ENCODE peak calls at places on chromosomes 3 and 15, in ten cellular contexts. T is ovary, W is breast epithelium, Q is suprapubic skin, H is endothelial cell of umbilical vein, C is brain microvascular endothelial cell, A is heart left ventricle, F is psoas muscle, X is transverse colon, D is hepatocyte. P is an unnamed sample. For H3K36me3, the result is how much of the 10 kb centered on the place peaks cover.

GRCh38 chr3:24471480-24471879 is 23.2 kb downstream of the THRB start:
- DNase-seq in C (no peak), X (no peak), F (no peak), T (no peak), W (no peak), A (no peak), Q (no peak), D (no peak), H (no peak), P (no peak)

GRCh38 chr3:192494176-192494575 is 233.2 kb downstream of the FGF12 start:
- DNase-seq in D (no peak), Q (no peak), W (no peak), X (no peak), F (no peak), T (no peak), H (peak), C (no peak), A (no peak), P (no peak)

GRCh38 chr3:152797751-152798432 is 37.0 kb upstream of the P2RY1 start:
- DNase-seq in X (no peak), H (peak), C (no peak), A (no peak), D (no peak), W (no peak), T (no peak), Q (no peak), F (no peak), P (no peak)

GRCh38 chr3:123660900-123661299 is 76.0 kb upstream of the HACD2 start:
- DNase-seq in X (peak), A (peak), H (peak), F (peak), D (peak), T (peak), W (peak), Q (peak), C (peak), P (peak)

GRCh38 chr3:129230311-129231019 is 18.9 kb upstream of the COPG1 start:
- DNase-seq in H (peak), C (peak), Q (no peak), A (peak), F (no peak), X (no peak), D (no peak), W (no peak), T (no peak), P (no peak)

GRCh38 chr15:61831505-61831921 is 228.7 kb downstream of the VPS13C start:
- DNase-seq in A (no peak), H (no peak), W (no peak), Q (no peak), X (no peak), C (no peak), T (no peak), F (no peak), D (no peak), P (no peak)

GRCh38 chr15:28116521-28117488 is 17.7 kb upstream of the OCA2 start:
- DNase-seq in X (no peak), H (no peak), C (no peak), Q (peak), A (no peak), W (no peak), D (no peak), F (no peak), T (no peak), P (no peak)

GRCh38 chr15:92355307-92355706 is 38.4 kb upstream of the ST8SIA2 start:
- DNase-seq in Q (no peak), X (no peak), T (no peak), F (no peak), D (no peak), C (no peak), W (no peak), H (no peak), A (no peak), P (no peak)

GRCh38 chr15:66963710-66964109 is 101.7 kb upstream of the SMAD3 start:
- DNase-seq in C (no peak), Q (no peak), A (no peak), H (no peak), T (no peak), X (no peak), D (no peak), F (no peak), W (no peak), P (no peak)

GRCh38 chr3:12138044-12138443 is 20.7 kb downstream of the TIMP4 start:
- DNase-seq in Q (peak), C (no peak), D (no peak), A (no peak), H (peak), W (no peak), T (no peak), F (no peak), X (peak), P (no peak)

GRCh38 chr3:194871864-194872668 is 186.4 kb downstream of the FAM43A start:
- DNase-seq in C (peak), W (no peak), F (peak), T (no peak), A (no peak), Q (peak), D (no peak), X (peak), H (no peak), P (peak)

GRCh38 chr3:164351126-164351525 is 727.2 kb downstream of the SI start:
- DNase-seq in T (no peak), X (no peak), C (no peak), W (no peak), H (no peak), A (no peak), D (no peak), F (no peak), Q (no peak), P (no peak)

GRCh38 chr3:186425788-186426730 is 64.0 kb upstream of the DGKG start:
- DNase-seq in H (no peak), T (no peak), C (peak), A (no peak), W (no peak), Q (no peak), D (peak), X (no peak), F (no peak), P (no peak)

GRCh38 chr3:38124324-38125122 is 12.4 kb downstream of the ACAA1 start:
- DNase-seq in X (no peak), H (no peak), A (no peak), F (no peak), D (no peak), Q (peak), T (no peak), W (peak), C (no peak), P (no peak)
- H3K36me3 ChIP-seq in X (under half), H (under half), A (half or more), F (under half), D (under half), Q (half or more), T (under half), W (under half), C (half or more), P (under half)

GRCh38 chr3:105367406-105368213 is 901 bp downstream of the ALCAM start:
- DNase-seq in T (peak), C (peak), W (peak), F (peak), H (peak), Q (peak), X (peak), D (peak), A (peak), P (peak)
- TF ChIP-seq CTCF in T (no peak), C (peak), W (no peak), F (no peak), H (no peak), Q (no peak), X (peak), D (no peak), A (no peak), P (no peak)

GRCh38 chr15:89248584-89248983 is 4.8 kb downstream of the FANCI start:
- DNase-seq in D (no peak), W (no peak), Q (no peak), A (no peak), H (no peak), F (no peak), X (no peak), C (no peak), T (no peak), P (no peak)
- H3K36me3 ChIP-seq in D (under half), W (under half), Q (under half), A (under half), H (under half), F (under half), X (under half), C (under half), T (under half), P (under half)

GRCh38 chr15:89030311-89030710 is 57.9 kb upstream of the ABHD2 start:
- DNase-seq in X (no peak), W (no peak), F (no peak), D (no peak), A (no peak), Q (no peak), T (no peak), H (no peak), C (no peak), P (no peak)

GRCh38 chr15:89035658-89036057 is 52.6 kb upstream of the ABHD2 start:
- DNase-seq in X (no peak), T (no peak), Q (no peak), H (no peak), W (no peak), F (no peak), D (no peak), A (no peak), C (no peak), P (no peak)

GRCh38 chr15:89038146-89038545 is 50.1 kb upstream of the ABHD2 start:
- DNase-seq in W (no peak), X (no peak), F (no peak), T (no peak), D (no peak), C (no peak), H (no peak), A (no peak), Q (no peak), P (no peak)

GRCh38 chr15:89034305-89034704 is 54.0 kb upstream of the ABHD2 start:
- DNase-seq in H (peak), T (no peak), D (no peak), Q (no peak), X (no peak), C (peak), A (no peak), W (no peak), F (no peak), P (no peak)
- TF ChIP-seq CTCF in H (peak), T (no peak), D (peak), Q (no peak), X (no peak), C (peak), A (no peak), W (no peak), F (peak), P (no peak)

GRCh38 chr3:119302697-119303630 is 8.8 kb downstream of the ARHGAP31 start:
- DNase-seq in D (no peak), C (no peak), X (no peak), T (no peak), H (no peak), F (no peak), A (no peak), W (no peak), Q (no peak), P (no peak)

GRCh38 chr3:119298565-119298941 is 4.4 kb downstream of the ARHGAP31 start:
- DNase-seq in D (no peak), X (no peak), F (no peak), A (peak), W (no peak), Q (no peak), T (no peak), H (no peak), C (no peak), P (no peak)

GRCh38 chr3:119301001-119301400 is 6.8 kb downstream of the ARHGAP31 start:
- DNase-seq in D (no peak), W (no peak), X (no peak), F (no peak), C (no peak), A (no peak), H (no peak), T (no peak), Q (no peak), P (no peak)

GRCh38 chr3:119304201-119304713 is 10.1 kb downstream of the ARHGAP31 start:
- DNase-seq in X (no peak), H (no peak), C (peak), Q (no peak), F (no peak), D (no peak), T (no peak), A (no peak), W (no peak), P (no peak)

GRCh38 chr3:119301662-119302061 is 7.5 kb downstream of the ARHGAP31 start:
- DNase-seq in H (no peak), F (no peak), T (no peak), D (no peak), C (no peak), W (no peak), A (no peak), Q (no peak), X (no peak), P (no peak)
- H3K36me3 ChIP-seq in H (under half), F (under half), T (under half), D (under half), C (under half), W (under half), A (under half), Q (under half), X (under half), P (under half)

GRCh38 chr3:127395663-127396320 is 107.9 kb upstream of the PRR20G start:
- DNase-seq in H (no peak), W (no peak), F (no peak), A (no peak), T (no peak), X (no peak), Q (peak), C (no peak), D (no peak), P (no peak)

GRCh38 chr3:127403795-127404194 is 115.9 kb upstream of the PRR20G start:
- DNase-seq in D (no peak), A (no peak), W (no peak), X (no peak), T (no peak), F (no peak), H (no peak), C (no peak), Q (no peak), P (no peak)

GRCh38 chr3:127396473-127396872 is 108.6 kb upstream of the PRR20G start:
- DNase-seq in H (no peak), T (no peak), Q (peak), D (no peak), X (no peak), A (no peak), W (no peak), C (no peak), F (no peak), P (no peak)

GRCh38 chr3:127394984-127395662 is 107.3 kb upstream of the PRR20G start:
- DNase-seq in X (no peak), C (no peak), D (no peak), H (no peak), F (no peak), A (no peak), W (no peak), Q (peak), T (no peak), P (no peak)

DNA sequence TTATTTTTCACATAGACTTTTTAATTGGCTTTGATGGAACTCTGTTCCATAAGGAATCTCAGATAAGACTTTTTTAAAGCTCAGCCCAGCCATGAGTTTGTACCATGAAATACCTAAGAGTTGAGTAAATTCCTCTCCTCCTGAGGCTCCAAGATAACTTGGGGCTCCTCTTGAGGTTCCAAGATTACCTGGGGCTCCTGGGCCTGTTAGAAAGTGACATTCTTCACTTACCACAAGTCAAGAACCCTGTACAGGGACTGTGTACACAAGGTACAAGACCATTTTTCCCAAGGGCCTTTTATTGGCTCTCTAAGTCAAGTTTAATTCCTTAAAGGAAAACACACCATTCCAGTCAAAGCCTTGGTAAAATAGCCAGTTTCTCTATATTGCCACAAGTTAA is 111.3 kb upstream of the PRR20G start:
- DNase-seq in D (no peak), X (no peak), F (no peak), A (no peak), H (no peak), Q (no peak), W (no peak), T (no peak), C (no peak), P (no peak)
- TF ChIP-seq CTCF in D (no peak), X (no peak), F (no peak), A (no peak), H (no peak), Q (no peak), W (no peak), T (no peak), C (no peak), P (no peak)

GRCh38 chr3:8967553-8967952 is 4.3 kb upstream of the RAD18 start:
- DNase-seq in H (no peak), X (no peak), F (no peak), W (no peak), Q (no peak), A (no peak), C (no peak), D (no peak), T (no peak), P (no peak)

GRCh38 chr3:8966820-8967348 is 3.6 kb upstream of the RAD18 start:
- DNase-seq in Q (no peak), D (no peak), C (no peak), F (no peak), W (no peak), H (no peak), T (no peak), X (no peak), A (no peak), P (no peak)

GRCh38 chr3:8966150-8966819 is 3.0 kb upstream of the RAD18 start:
- DNase-seq in W (no peak), C (no peak), T (no peak), D (no peak), Q (no peak), A (no peak), X (no peak), F (no peak), H (no peak), P (no peak)

GRCh38 chr3:8969246-8969645 is 6.0 kb upstream of the RAD18 start:
- DNase-seq in C (no peak), T (no peak), W (no peak), X (no peak), A (no peak), Q (no peak), H (no peak), D (peak), F (no peak), P (no peak)

GRCh38 chr3:8968375-8968882 is 5.2 kb upstream of the RAD18 start:
- DNase-seq in X (no peak), A (no peak), H (no peak), C (no peak), D (no peak), T (no peak), F (no peak), W (no peak), Q (no peak), P (no peak)
- H3K36me3 ChIP-seq in X (under half), A (under half), H (under half), C (under half), D (under half), T (under half), F (under half), W (under half), Q (under half), P (under half)

GRCh38 chr15:79988448-79989117 is 17.6 kb upstream of the BCL2A1 start:
- DNase-seq in C (no peak), W (no peak), Q (no peak), A (no peak), T (no peak), X (no peak), D (no peak), H (no peak), F (no peak), P (no peak)
- TF ChIP-seq CTCF in C (no peak), W (no peak), Q (no peak), A (no peak), T (no peak), X (no peak), D (no peak), H (no peak), F (no peak), P (no peak)

DNA sequence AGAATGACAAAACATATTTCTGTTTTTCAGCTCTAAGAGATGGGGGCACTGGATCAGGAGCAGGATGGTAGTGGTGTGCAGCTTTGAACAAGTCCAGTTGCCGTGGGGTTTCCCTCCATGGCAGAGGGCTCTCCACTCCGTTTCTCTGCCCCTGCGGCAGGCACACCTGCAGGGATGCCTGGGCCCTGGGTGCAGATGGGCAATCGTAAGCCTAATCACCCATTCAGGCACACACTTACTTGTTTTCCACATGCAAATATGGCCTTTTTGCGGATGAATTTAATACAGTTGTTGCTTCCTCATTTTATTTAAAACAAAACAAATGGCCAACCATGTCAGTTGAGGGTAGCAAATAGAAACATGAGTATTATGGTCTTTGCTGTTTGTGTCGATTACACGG is 85.1 kb downstream of the LPP start:
- DNase-seq in F (no peak), W (no peak), A (no peak), T (no peak), C (no peak), Q (no peak), D (no peak), X (no peak), H (no peak), P (no peak)
- H3K36me3 ChIP-seq in F (under half), W (under half), A (under half), T (under half), C (under half), Q (under half), D (under half), X (under half), H (under half), P (under half)

GRCh38 chr15:32659340-32659831 is 17.9 kb downstream of the SCG5 start:
- DNase-seq in F (peak), T (no peak), D (no peak), W (no peak), Q (no peak), A (no peak), X (no peak), H (peak), C (peak), P (no peak)
- TF ChIP-seq CTCF in F (no peak), T (no peak), D (no peak), W (no peak), Q (no peak), A (peak), X (no peak), H (no peak), C (peak), P (no peak)

P was measured in left lung.